ENCODE peak calls at places on chromosomes 7 and 10, in ten cellular contexts. J is fibroblast of the aortic adventitia; X is activated naive CD4-positive, alpha-beta T cell treated with anti-CD3 and anti-CD28 coated beads, Interleukin-2, amount 50 U/mL, for 72 hours; M is endodermal cell; E is HS-27A; Y is fibroblast of the conjunctiva; F is myocyte; R is NCI-H446; V is ovary; Z is HAP-1. U is an unnamed sample.

GRCh38 chr7:136293272-136293671 is 316.1 kb upstream of the MTPN start:
- DNase-seq in J (no peak), X (no peak), M (no peak), E (no peak), Y (no peak), F (no peak), R (no peak), V (no peak), Z (no peak), U (no peak)

GRCh38 chr7:155467846-155468821 is 10.2 kb downstream of the EN2 start:
- DNase-seq in J (no peak), X (no peak), M (peak), E (no peak), Y (no peak), F (peak), R (no peak), V (no peak), Z (no peak), U (no peak)

GRCh38 chr10:59285073-59285472 is 77.3 kb downstream of the FAM13C start:
- DNase-seq in J (no peak), X (no peak), M (no peak), E (no peak), Y (no peak), F (peak), R (no peak), V (peak), Z (no peak), U (no peak)

GRCh38 chr7:42964849-42965805 is 33.0 kb downstream of the MRPL32 start:
- DNase-seq in J (peak), X (no peak), M (peak), E (no peak), Y (no peak), F (no peak), R (no peak), V (no peak), Z (no peak), U (no peak)

GRCh38 chr7:134854816-134855215 is 75.4 kb downstream of the CALD1 start:
- DNase-seq in J (no peak), X (no peak), M (no peak), E (no peak), Y (no peak), F (no peak), R (no peak), V (no peak), Z (no peak), U (no peak)

GRCh38 chr7:118041336-118041878 is 142.6 kb upstream of the LSM8 start:
- DNase-seq in J (no peak), X (no peak), M (no peak), E (no peak), Y (no peak), F (no peak), R (peak), V (no peak), Z (no peak), U (no peak)

GRCh38 chr7:32161708-32162107 is 91.5 kb upstream of the PDE1C start:
- DNase-seq in J (peak), X (no peak), M (no peak), E (peak), Y (no peak), F (no peak), R (no peak), V (no peak), Z (no peak), U (no peak)

GRCh38 chr7:108340856-108341411 is 115.3 kb downstream of the NRCAM start:
- DNase-seq in J (no peak), X (no peak), M (no peak), E (no peak), Y (no peak), F (no peak), R (no peak), V (no peak), Z (no peak), U (no peak)

GRCh38 chr7:3164363-3164762 is 120.7 kb upstream of the CARD11 start:
- DNase-seq in J (no peak), X (no peak), M (peak), E (no peak), Y (no peak), F (no peak), R (no peak), V (no peak), Z (no peak), U (peak)

GRCh38 chr7:30971840-30972563 is 8.2 kb downstream of the GHRHR start:
- DNase-seq in J (no peak), X (no peak), M (no peak), E (no peak), Y (no peak), F (no peak), R (no peak), V (no peak), Z (no peak), U (no peak)

GRCh38 chr10:8058274-8059111 is 4.0 kb downstream of the GATA3 start:
- DNase-seq in J (no peak), X (no peak), M (peak), E (no peak), Y (no peak), F (no peak), R (no peak), V (no peak), Z (no peak), U (no peak)